ENCODE peak calls at places on chromosomes 4 and X, in nine cellular contexts. D is A172; X is CD8-positive, alpha-beta T cell; H is uterus; J is mesothelial cell of epicardium; F is CD4-positive, alpha-beta memory T cell; Y is upper lobe of left lung; R is NCI-H774; C is AG08396. M is an unnamed sample.

GRCh38 chr4:34293459-34293858 is 1950.9 kb downstream of the ARAP2 start:
- DNase-seq in D (peak), X (no peak), H (no peak), J (no peak), F (no peak), Y (no peak), R (no peak), C (no peak), M (no peak)

GRCh38 chr4:30968926-30969325 is 248.8 kb downstream of the PCDH7 start:
- DNase-seq in D (no peak), X (no peak), H (no peak), J (no peak), F (no peak), Y (no peak), R (no peak), C (no peak), M (no peak)

GRCh38 chr4:55358668-55359067 is 12.6 kb downstream of the SRD5A3 start:
- DNase-seq in D (peak), X (no peak), H (no peak), J (no peak), F (no peak), Y (no peak), R (no peak), C (peak), M (no peak)

GRCh38 chrX:18996536-18996935 is 12.6 kb upstream of the PHKA2 start:
- DNase-seq in D (no peak), X (no peak), H (no peak), J (no peak), F (no peak), Y (no peak), R (no peak), C (no peak), M (no peak)

GRCh38 chrX:48648299-48648698 is 35.3 kb upstream of the WAS start:
- DNase-seq in D (peak), X (peak), H (peak), J (no peak), F (peak), Y (peak), R (no peak), C (peak), M (peak)

GRCh38 chrX:31136144-31136572 is 64.3 kb upstream of the FTHL17 start:
- DNase-seq in D (no peak), X (no peak), H (no peak), J (no peak), F (no peak), Y (no peak), R (no peak), C (no peak), M (no peak)

GRCh38 chrX:1893758-1894294 is 279.0 kb downstream of the ASMT start:
- DNase-seq in D (no peak), X (no peak), H (no peak), J (no peak), F (no peak), Y (no peak), R (no peak), C (no peak), M (no peak)

GRCh38 chr4:26020896-26021295 is 106.9 kb downstream of the SMIM20 start:
- DNase-seq in D (peak), X (no peak), H (no peak), J (no peak), F (no peak), Y (peak), R (no peak), C (peak), M (no peak)

GRCh38 chr4:127604949-127605709 is 27.6 kb upstream of the INTU start:
- DNase-seq in D (peak), X (no peak), H (no peak), J (no peak), F (no peak), Y (no peak), R (peak), C (peak), M (no peak)

GRCh38 chr4:25377572-25377882 is 464 bp downstream of the ANAPC4 start:
- DNase-seq in D (no peak), X (no peak), H (no peak), J (no peak), F (no peak), Y (no peak), R (no peak), C (no peak), M (no peak)

GRCh38 chr4:118981839-118982381 is 93.3 kb downstream of the SYNPO2 start:
- DNase-seq in D (peak), X (peak), H (peak), J (peak), F (peak), Y (peak), R (peak), C (peak), M (peak)

GRCh38 chr4:987689-988513 is 1.1 kb downstream of the IDUA start:
- DNase-seq in D (no peak), X (no peak), H (no peak), J (no peak), F (no peak), Y (no peak), R (no peak), C (no peak), M (no peak)

GRCh38 chr4:7632971-7633370 is 198.2 kb upstream of the PSAPL1 start:
- DNase-seq in D (no peak), X (no peak), H (no peak), J (no peak), F (no peak), Y (no peak), R (no peak), C (no peak), M (no peak)

GRCh38 chr4:2991243-2991642 is 27.9 kb downstream of the GRK4 start:
- DNase-seq in D (no peak), X (no peak), H (no peak), J (no peak), F (no peak), Y (no peak), R (no peak), C (no peak), M (no peak)

GRCh38 chr4:22515145-22515887 is 550 bp downstream of the ADGRA3 start:
- DNase-seq in D (peak), X (peak), H (peak), J (peak), F (no peak), Y (peak), R (peak), C (peak), M (peak)

GRCh38 chr4:74433043-74433442 is 11.9 kb upstream of the AREG start:
- DNase-seq in D (no peak), X (no peak), H (no peak), J (no peak), F (no peak), Y (no peak), R (no peak), C (no peak), M (no peak)

GRCh38 chrX:38654302-38654701 is 93.0 kb downstream of the TSPAN7 start:
- DNase-seq in D (peak), X (no peak), H (no peak), J (no peak), F (no peak), Y (no peak), R (peak), C (peak), M (no peak)

GRCh38 chr4:1711906-1712215 is 258 bp downstream of the SLBP start:
- DNase-seq in D (no peak), X (no peak), H (no peak), J (no peak), F (no peak), Y (no peak), R (no peak), C (peak), M (no peak)

GRCh38 chrX:53048169-53049126 is at the start of gene GPR173:
- DNase-seq in D (peak), X (no peak), H (peak), J (no peak), F (no peak), Y (peak), R (peak), C (peak), M (no peak)

GRCh38 chr4:57265831-57266582 is 155.8 kb upstream of the IGFBP7 start:
- DNase-seq in D (no peak), X (no peak), H (no peak), J (no peak), F (no peak), Y (peak), R (peak), C (no peak), M (no peak)

GRCh38 chr4:151045907-151046306 is 30.8 kb upstream of the LRBA start:
- DNase-seq in D (no peak), X (no peak), H (no peak), J (no peak), F (no peak), Y (no peak), R (peak), C (no peak), M (no peak)

GRCh38 chrX:126929071-126929470 is 109.5 kb downstream of the PRR32 start:
- DNase-seq in D (no peak), X (no peak), H (no peak), J (no peak), F (no peak), Y (no peak), R (no peak), C (no peak), M (no peak)

GRCh38 chr4:27714073-27714472 is 853.4 kb downstream of the STIM2 start:
- DNase-seq in D (no peak), X (no peak), H (no peak), J (no peak), F (no peak), Y (no peak), R (peak), C (no peak), M (no peak)

GRCh38 chrX:153381684-153382532 is 19.2 kb downstream of the PNMA6E start:
- DNase-seq in D (peak), X (no peak), H (peak), J (no peak), F (no peak), Y (no peak), R (peak), C (peak), M (no peak)

GRCh38 chrX:153771261-153771681 is 7.2 kb downstream of the PLXNB3 start:
- DNase-seq in D (no peak), X (no peak), H (no peak), J (peak), F (no peak), Y (no peak), R (no peak), C (no peak), M (no peak)

GRCh38 chr4:109560687-109561452 is 824 bp downstream of the MCUB start:
- DNase-seq in D (peak), X (peak), H (peak), J (no peak), F (peak), Y (peak), R (no peak), C (peak), M (peak)

GRCh38 chr4:155164705-155165104 is 43.7 kb upstream of the NPY2R start:
- DNase-seq in D (no peak), X (no peak), H (no peak), J (no peak), F (no peak), Y (no peak), R (no peak), C (no peak), M (no peak)

GRCh38 chr4:168586926-168587325 is 90.1 kb downstream of the PALLD start:
- DNase-seq in D (no peak), X (no peak), H (no peak), J (no peak), F (no peak), Y (no peak), R (no peak), C (no peak), M (no peak)

GRCh38 chr4:60201052-60201673 is 999.0 kb upstream of the ADGRL3 start:
- DNase-seq in D (peak), X (no peak), H (no peak), J (peak), F (no peak), Y (no peak), R (peak), C (peak), M (no peak)

GRCh38 chr4:22502895-22503814 is 12.7 kb downstream of the ADGRA3 start:
- DNase-seq in D (peak), X (no peak), H (no peak), J (no peak), F (no peak), Y (no peak), R (no peak), C (no peak), M (no peak)

M was measured in CD4-positive, alpha-beta T cell.